ENCODE peak calls at places on chromosomes 16 and 17, in nine cellular contexts. Z, G, R, L, K, I, C, Y and J are unnamed samples.

GRCh38 chr17:16158721-16159120 is 56.6 kb downstream of the NCOR1 start:
- DNase-seq in Z (no peak), G (no peak), R (no peak), L (no peak), K (no peak), I (no peak), C (no peak), Y (no peak), J (no peak)

GRCh38 chr16:52498640-52499039 is 48.3 kb downstream of the TOX3 start:
- DNase-seq in Z (no peak), G (no peak), R (no peak), L (no peak), K (no peak), I (no peak), C (no peak), Y (no peak), J (no peak)

GRCh38 chr17:42132941-42133340 is 10.3 kb downstream of the HSPB9 start:
- DNase-seq in Z (no peak), G (peak), R (peak), L (no peak), K (no peak), I (no peak), C (peak), Y (no peak), J (no peak)

GRCh38 chr16:57862698-57863433 is 60.6 kb upstream of the KIFC3 start:
- DNase-seq in Z (no peak), G (peak), R (no peak), L (no peak), K (no peak), I (no peak), C (no peak), Y (no peak), J (no peak)

GRCh38 chr17:77392376-77393273 is 251.9 kb downstream of the SEC14L1 start:
- DNase-seq in Z (no peak), G (no peak), R (no peak), L (no peak), K (no peak), I (no peak), C (peak), Y (no peak), J (no peak)

GRCh38 chr17:31699281-31699680 is 159.8 kb downstream of the COPRS start:
- DNase-seq in Z (no peak), G (no peak), R (no peak), L (no peak), K (no peak), I (no peak), C (no peak), Y (no peak), J (no peak)

GRCh38 chr16:1089822-1090619 is 6.0 kb downstream of the C1QTNF8 start:
- DNase-seq in Z (no peak), G (no peak), R (no peak), L (no peak), K (no peak), I (no peak), C (no peak), Y (no peak), J (no peak)

GRCh38 chr17:17599965-17600364 is 8.5 kb upstream of the PEMT start:
- DNase-seq in Z (no peak), G (no peak), R (no peak), L (no peak), K (no peak), I (no peak), C (no peak), Y (no peak), J (no peak)

GRCh38 chr17:68580236-68580903 is 20.8 kb downstream of the FAM20A start:
- DNase-seq in Z (no peak), G (no peak), R (no peak), L (no peak), K (no peak), I (no peak), C (peak), Y (no peak), J (no peak)

GRCh38 chr17:41620583-41621434 is 3.6 kb downstream of the KRT17 start:
- DNase-seq in Z (peak), G (no peak), R (no peak), L (no peak), K (no peak), I (no peak), C (no peak), Y (no peak), J (no peak)

GRCh38 chr17:3035968-3036280 is 27.5 kb downstream of the OR1D5 start:
- DNase-seq in Z (no peak), G (no peak), R (no peak), L (no peak), K (no peak), I (no peak), C (no peak), Y (no peak), J (no peak)

GRCh38 chr16:49442805-49443204 is 69.2 kb downstream of the C16orf78 start:
- DNase-seq in Z (no peak), G (no peak), R (peak), L (no peak), K (peak), I (no peak), C (no peak), Y (no peak), J (no peak)

GRCh38 chr17:71486171-71486740 is 634.6 kb upstream of the SOX9 start:
- DNase-seq in Z (no peak), G (peak), R (no peak), L (no peak), K (no peak), I (no peak), C (no peak), Y (no peak), J (no peak)

GRCh38 chr17:4436846-4437245 is 3.1 kb downstream of the SPNS3 start:
- DNase-seq in Z (no peak), G (no peak), R (no peak), L (no peak), K (no peak), I (no peak), C (no peak), Y (no peak), J (no peak)

GRCh38 chr16:30121741-30122620 is 1.0 kb downstream of the MAPK3 start:
- DNase-seq in Z (no peak), G (no peak), R (no peak), L (no peak), K (no peak), I (no peak), C (peak), Y (no peak), J (no peak)

GRCh38 chr16:27853101-27853500 is 210.4 kb downstream of the GSG1L start:
- DNase-seq in Z (no peak), G (no peak), R (no peak), L (no peak), K (no peak), I (no peak), C (no peak), Y (no peak), J (no peak)

GRCh38 chr17:34275881-34276280 is 5.9 kb downstream of the CCL7 start:
- DNase-seq in Z (no peak), G (peak), R (no peak), L (no peak), K (no peak), I (no peak), C (peak), Y (no peak), J (no peak)

GRCh38 chr17:65576939-65577338 is 15.5 kb upstream of the AXIN2 start:
- DNase-seq in Z (no peak), G (no peak), R (no peak), L (no peak), K (no peak), I (no peak), C (no peak), Y (no peak), J (no peak)

GRCh38 chr17:80755650-80756405 is 211.2 kb downstream of the RPTOR start:
- DNase-seq in Z (no peak), G (no peak), R (no peak), L (no peak), K (no peak), I (no peak), C (no peak), Y (no peak), J (no peak)

GRCh38 chr16:20866161-20866772 is 33.9 kb downstream of the DCUN1D3 start:
- DNase-seq in Z (no peak), G (peak), R (no peak), L (no peak), K (no peak), I (no peak), C (peak), Y (no peak), J (no peak)

GRCh38 chr17:37570527-37571093 is 38.6 kb downstream of the SYNRG start:
- DNase-seq in Z (peak), G (peak), R (no peak), L (peak), K (no peak), I (no peak), C (peak), Y (peak), J (no peak)

GRCh38 chr16:3541527-3542152 is 35.6 kb downstream of the NLRC3 start:
- DNase-seq in Z (no peak), G (no peak), R (no peak), L (no peak), K (no peak), I (no peak), C (no peak), Y (no peak), J (no peak)

GRCh38 chr17:78366109-78366848 is 6.4 kb upstream of the SOCS3 start:
- DNase-seq in Z (no peak), G (no peak), R (no peak), L (no peak), K (no peak), I (no peak), C (no peak), Y (no peak), J (no peak)

GRCh38 chr17:74680941-74681340 is 31.8 kb downstream of the CD300LF start:
- DNase-seq in Z (no peak), G (no peak), R (no peak), L (no peak), K (no peak), I (no peak), C (no peak), Y (no peak), J (no peak)

GRCh38 chr16:57577691-57578224 is 35.3 kb downstream of the ADGRG5 start:
- DNase-seq in Z (peak), G (no peak), R (no peak), L (no peak), K (no peak), I (no peak), C (no peak), Y (no peak), J (peak)

GRCh38 chr17:37698132-37698615 is 46.7 kb downstream of the HNF1B start:
- DNase-seq in Z (no peak), G (peak), R (no peak), L (no peak), K (no peak), I (no peak), C (peak), Y (no peak), J (peak)

GRCh38 chr17:56891751-56892150 is 22.1 kb downstream of the TRIM25 start:
- DNase-seq in Z (peak), G (no peak), R (no peak), L (peak), K (no peak), I (peak), C (peak), Y (no peak), J (peak)